ENCODE peak calls at places on chromosomes 1 and 21, in four cellular contexts. Q, I, Z and S are unnamed samples.

GRCh38 chr1:119631433-119632102 is 16.5 kb downstream of the ZNF697 start:
- DNase-seq in Z (peak; percentile 17), Q (no peak), I (peak; percentile 88), S (peak; percentile 61)

GRCh38 chr1:167936068-167936929 is at the start of gene DCAF6:
- DNase-seq in Q (peak; percentile 98), Z (peak; percentile 98), I (peak; percentile 97), S (peak; percentile 96)

GRCh38 chr1:198258491-198258890 is 101.7 kb downstream of the NEK7 start:
- DNase-seq in Z (no peak), I (no peak), Q (peak; percentile 26), S (no peak)

GRCh38 chr1:244735854-244736561 is 83.1 kb downstream of the DESI2 start:
- DNase-seq in Z (no peak), I (no peak), Q (no peak), S (no peak)

GRCh38 chr1:221309711-221310110 is 430.5 kb downstream of the HLX start:
- DNase-seq in I (no peak), Q (no peak), Z (no peak), S (no peak)

GRCh38 chr1:51927029-51927428 is 48.5 kb upstream of the NRDC start:
- DNase-seq in Q (no peak), Z (no peak), I (no peak), S (no peak)

GRCh38 chr1:201395936-201396335 is 3.2 kb downstream of the LAD1 start:
- DNase-seq in I (no peak), Z (no peak), Q (no peak), S (no peak)

GRCh38 chr1:47196622-47197021 is 6.8 kb upstream of the PDZK1IP1 start:
- DNase-seq in I (no peak), Q (no peak), Z (no peak), S (peak; percentile 47)

GRCh38 chr1:14598498-14599172 is at the start of gene KAZN:
- DNase-seq in Q (no peak), I (no peak), Z (peak; percentile 34), S (peak; percentile 73)

GRCh38 chr1:83818916-83819315 is 180.0 kb downstream of the TTLL7 start:
- DNase-seq in Q (no peak), I (peak; percentile 14), Z (no peak), S (no peak)

GRCh38 chr21:25831300-25831699 is 96.5 kb downstream of the GABPA start:
- DNase-seq in Q (no peak), Z (no peak), I (no peak), S (no peak)

GRCh38 chr1:77671836-77672235 is 10.6 kb downstream of the ZZZ3 start:
- DNase-seq in Z (no peak), I (no peak), Q (no peak), S (no peak)

GRCh38 chr1:209130886-209131285 is 452.6 kb upstream of the CAMK1G start:
- DNase-seq in Q (no peak), Z (no peak), I (no peak), S (no peak)
- TF ChIP-seq CBFB in Q (no peak), Z (no peak), I (no peak), S (no peak)

GRCh38 chr1:3431266-3431665 is 23.2 kb upstream of the ARHGEF16 start:
- DNase-seq in I (no peak), Z (peak; percentile 43), Q (no peak), S (peak; percentile 55)

GRCh38 chr1:3430820-3431219 is 23.6 kb upstream of the ARHGEF16 start:
- DNase-seq in Z (no peak), Q (no peak), I (no peak), S (no peak)

GRCh38 chr1:3429320-3429719 is 25.1 kb upstream of the ARHGEF16 start:
- DNase-seq in Z (no peak), Q (no peak), I (no peak), S (no peak)

GRCh38 chr1:3429766-3430165 is 24.7 kb upstream of the ARHGEF16 start:
- DNase-seq in I (no peak), Z (no peak), Q (no peak), S (no peak)

DNA sequence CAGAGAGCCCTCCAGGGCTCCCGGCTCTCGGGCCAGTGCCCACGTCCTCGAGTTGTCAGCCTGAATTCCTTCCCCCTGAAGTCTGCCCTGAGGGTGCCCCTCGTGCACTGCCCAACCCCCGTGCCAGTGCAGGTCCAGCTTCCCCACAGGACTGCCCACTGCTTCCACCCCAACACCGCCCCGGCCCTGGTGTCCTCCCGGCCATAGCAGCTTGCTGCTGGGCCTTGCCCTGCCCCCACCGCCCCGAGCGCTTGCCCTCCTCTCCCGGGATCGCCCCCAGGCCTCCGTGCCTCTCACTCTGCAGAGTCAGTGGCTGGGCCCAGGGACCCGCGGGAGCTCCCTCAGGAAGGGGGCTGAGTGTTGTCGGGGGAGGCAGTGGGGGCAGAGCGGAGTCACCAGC is 24.1 kb upstream of the ARHGEF16 start:
- DNase-seq in I (no peak), Q (no peak), Z (no peak), S (no peak)
- TF ChIP-seq CBFB in I (no peak), Q (no peak), Z (no peak), S (no peak)

DNA sequence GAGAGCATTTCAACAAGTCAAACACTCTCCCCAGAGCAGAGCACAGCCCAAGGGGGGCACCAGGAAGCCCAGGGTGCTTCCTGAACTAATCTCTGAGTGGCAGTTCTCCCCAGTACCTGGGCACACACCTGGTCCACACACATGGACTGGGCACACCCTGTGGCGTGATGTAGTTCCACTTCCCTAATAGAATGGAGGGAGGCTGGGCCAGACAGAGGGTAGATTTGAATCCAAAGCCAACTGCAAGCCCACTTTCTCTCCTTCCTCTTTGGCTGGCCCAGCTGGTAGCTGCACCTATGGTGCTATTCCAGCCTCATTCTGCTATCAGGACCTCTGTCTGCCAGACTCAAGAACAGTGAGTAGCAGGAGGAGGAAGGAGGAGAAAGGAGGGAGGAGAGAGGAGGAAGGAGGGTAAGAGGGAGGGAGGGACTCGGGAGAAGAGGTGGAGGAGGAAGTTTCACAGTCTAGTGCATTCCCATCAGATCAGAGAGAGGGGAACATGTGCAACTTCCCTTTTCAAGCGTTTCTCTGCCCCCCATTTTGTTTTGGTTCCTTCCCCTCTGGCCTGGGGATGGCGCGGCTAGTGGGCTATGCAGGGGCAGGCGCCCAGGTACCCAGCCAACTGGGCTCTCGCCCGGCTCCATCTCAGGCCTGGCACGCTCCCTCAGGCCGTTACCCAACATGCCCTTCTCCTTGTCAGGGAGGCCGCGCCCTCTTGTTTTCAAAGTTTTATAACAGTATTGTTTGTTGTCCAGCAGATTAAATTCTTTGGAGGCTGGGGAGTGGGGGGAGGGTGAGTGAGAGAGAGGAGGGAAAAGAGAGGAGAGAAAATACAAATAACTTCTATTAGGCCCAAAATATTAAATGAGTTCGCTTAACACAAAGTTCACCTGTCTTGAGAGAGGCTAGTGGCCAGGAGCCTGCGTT is 55.8 kb downstream of the CD46 start:
- DNase-seq in Q (no peak), Z (peak; percentile 41), I (no peak), S (no peak)
- TF ChIP-seq CBFB in Q (no peak), Z (no peak), I (no peak), S (no peak)

GRCh38 chr1:45679123-45679522 is 7.2 kb downstream of the GPBP1L1 start:
- DNase-seq in Z (no peak), I (no peak), Q (no peak), S (no peak)
- TF ChIP-seq CBFB in Z (no peak), I (no peak), Q (no peak), S (no peak)

DNA sequence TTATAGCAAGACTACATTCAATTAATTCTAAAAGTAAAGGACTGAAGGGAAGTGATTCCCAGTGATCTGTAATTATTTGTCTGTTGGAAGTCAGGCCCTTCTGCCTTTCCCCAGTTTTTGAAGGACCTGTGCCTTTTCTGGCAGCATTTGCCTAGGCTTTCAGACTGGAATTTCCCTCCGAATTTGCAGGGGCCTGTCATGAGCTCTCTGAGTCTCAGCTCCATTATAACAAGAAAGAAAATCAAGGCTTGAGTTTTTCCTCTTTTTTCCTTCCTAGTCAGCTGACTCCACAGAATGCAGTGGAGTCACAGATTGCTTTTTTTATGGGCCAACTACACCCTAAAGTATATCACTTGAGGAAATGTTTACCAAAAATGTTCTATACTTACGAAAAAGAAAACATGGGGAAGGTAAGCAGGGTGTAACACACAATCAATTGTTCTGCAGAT is 1.1 kb downstream of the NR5A2 start:
- DNase-seq in Z (no peak), Q (no peak), I (no peak), S (no peak)
- TF ChIP-seq CBFB in Z (no peak), Q (no peak), I (no peak), S (no peak)

DNA sequence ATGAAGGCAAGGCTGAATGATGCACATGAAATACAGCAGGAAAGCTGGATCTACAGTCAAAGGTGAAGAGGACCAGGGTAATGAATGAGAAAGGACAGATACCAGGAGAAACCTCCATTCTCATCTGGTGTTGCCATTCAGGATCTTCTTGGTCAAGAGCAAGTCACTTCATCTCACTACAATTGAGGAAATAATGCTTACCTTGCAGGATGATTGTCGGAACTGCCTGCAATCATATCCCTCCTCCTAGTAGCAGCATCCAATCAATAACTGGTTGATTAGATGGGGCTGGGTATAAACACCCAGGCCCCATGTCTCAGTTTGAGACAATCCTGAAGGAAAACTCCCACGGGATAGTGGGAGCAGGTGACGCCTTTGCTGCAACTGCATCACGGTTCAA is 194.8 kb upstream of the C8B start:
- DNase-seq in I (no peak), Z (no peak), Q (no peak), S (no peak)
- TF ChIP-seq CBFB in I (no peak), Z (no peak), Q (no peak), S (no peak)

DNA sequence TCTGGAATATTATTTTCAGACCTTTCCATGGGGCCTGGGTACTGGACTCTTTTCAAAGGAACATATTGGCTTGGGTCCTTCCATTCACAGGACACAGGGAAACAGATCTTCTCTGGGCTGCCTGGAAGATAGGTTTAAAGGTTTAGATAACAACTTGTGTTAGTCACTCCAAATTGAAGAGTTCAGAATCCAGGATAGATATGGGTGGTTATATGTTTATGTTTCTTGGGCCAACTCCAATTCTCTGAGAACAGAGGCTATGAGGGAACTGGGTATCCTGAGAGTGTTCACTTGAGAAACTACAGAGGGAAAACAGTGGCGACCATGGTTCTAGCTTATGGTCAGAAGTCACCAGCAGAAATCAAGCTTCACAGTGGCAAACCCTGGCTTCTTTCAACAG is 8.7 kb upstream of the PIGM start:
- DNase-seq in I (no peak), Q (no peak), Z (no peak), S (no peak)
- TF ChIP-seq CBFB in I (no peak), Q (no peak), Z (no peak), S (no peak)

DNA sequence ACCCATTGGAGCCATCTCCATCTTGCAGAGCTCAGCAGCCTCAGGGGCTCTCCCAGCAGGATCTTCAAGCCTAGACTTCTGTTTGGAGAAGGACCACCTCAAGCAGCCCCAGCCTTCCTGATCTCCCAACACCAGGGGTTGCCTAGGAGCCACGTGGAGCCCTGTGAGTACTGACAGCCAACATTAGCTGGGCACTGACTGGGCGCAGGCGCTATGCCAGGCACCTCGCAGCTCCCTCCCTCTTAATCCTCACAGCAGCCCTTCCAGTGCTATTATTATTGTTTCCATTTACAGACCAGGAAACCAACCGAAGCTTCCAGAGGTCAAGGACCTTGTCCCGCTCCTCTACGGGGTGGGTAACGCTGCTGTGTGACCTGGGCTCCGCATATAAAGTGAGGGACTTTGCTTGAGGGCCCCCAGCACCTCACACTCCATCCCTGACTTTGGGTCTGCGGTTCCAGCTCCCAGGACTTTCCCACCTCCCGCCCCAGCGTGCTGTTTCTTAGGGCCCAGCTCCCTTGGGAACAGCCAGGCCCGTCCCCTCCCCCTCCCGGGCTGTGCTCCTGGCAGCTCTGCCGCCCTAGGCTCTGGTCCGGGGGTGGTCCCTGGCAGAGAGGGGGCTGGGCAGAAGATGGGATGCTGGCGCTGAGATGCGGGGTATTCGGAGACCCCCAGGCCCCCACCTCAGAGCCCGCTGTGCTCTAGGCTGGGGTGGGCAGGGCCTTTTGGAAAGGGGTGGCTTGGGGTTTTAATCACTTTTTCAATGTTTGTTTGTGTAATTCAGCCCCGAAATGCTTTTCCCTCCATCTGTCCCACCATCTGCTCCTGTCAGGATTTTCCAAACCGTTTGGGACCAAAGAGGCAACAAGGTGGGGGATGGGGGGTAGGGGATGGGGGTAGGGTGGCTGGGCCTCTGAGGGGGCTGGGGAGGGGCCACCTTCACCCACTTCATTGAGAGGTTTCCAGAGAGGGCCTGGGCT is 4.1 kb upstream of the HPCA start:
- DNase-seq in Z (no peak), I (no peak), Q (no peak), S (no peak)
- TF ChIP-seq CBFB in Z (no peak), I (no peak), Q (no peak), S (no peak)